ENCODE peak calls at places on chromosomes 3 and 15, in seven cellular contexts. V, J, C, L, S, A and D are unnamed samples.

GRCh38 chr3:49804141-49805041 is 1.3 kb downstream of the INKA1 start:
- DNase-seq in L (no peak), V (no peak), S (no peak), C (no peak), J (peak; percentile 39), A (no peak), D (no peak)

GRCh38 chr3:29212789-29213433 is 68.0 kb upstream of the RBMS3 start:
- DNase-seq in L (no peak), S (no peak), J (no peak), A (peak; percentile 53), C (no peak), V (no peak), D (no peak)

GRCh38 chr15:65344214-65344908 is 33.4 kb downstream of the IGDCC3 start:
- DNase-seq in L (no peak), C (no peak), J (no peak), S (no peak), A (peak; percentile 48), V (no peak), D (no peak)

GRCh38 chr15:57610130-57610529 is 18.4 kb downstream of the MYZAP start:
- DNase-seq in A (peak; percentile 85), C (peak; percentile 85), V (no peak), L (no peak), S (peak; percentile 38), J (peak; percentile 72), D (peak; percentile 54)

GRCh38 chr15:92714457-92715401 is 59.2 kb upstream of the FAM174B start:
- DNase-seq in A (peak; percentile 55), V (peak; percentile 79), L (no peak), C (peak; percentile 81), S (peak; percentile 57), J (peak; percentile 74), D (peak; percentile 30)

GRCh38 chr3:125381743-125382142 is 6.6 kb upstream of the ZNF148 start:
- DNase-seq in C (no peak), L (no peak), J (no peak), S (no peak), V (no peak), A (peak; percentile 48), D (peak; percentile 26)

GRCh38 chr3:149609595-149609994 is 48.2 kb downstream of the WWTR1 start:
- DNase-seq in V (no peak), C (no peak), L (no peak), J (no peak), A (no peak), S (no peak), D (no peak)

GRCh38 chr3:13161771-13162535 is 88.7 kb upstream of the IQSEC1 start:
- DNase-seq in A (no peak), S (no peak), J (no peak), V (no peak), L (no peak), C (no peak), D (no peak)

GRCh38 chr3:112116777-112117186 is 16.3 kb downstream of the GCSAM start:
- DNase-seq in V (peak; percentile 20), C (no peak), S (no peak), A (no peak), J (peak; percentile 43), L (no peak), D (no peak)

GRCh38 chr3:195065142-195065863 is 205.7 kb downstream of the XXYLT1 start:
- DNase-seq in J (peak; percentile 37), V (no peak), S (no peak), L (no peak), A (no peak), C (no peak), D (no peak)

GRCh38 chr3:170949211-170949610 is 40.8 kb upstream of the EIF5A2 start:
- DNase-seq in V (no peak), J (no peak), L (no peak), A (no peak), S (no peak), C (no peak), D (no peak)

GRCh38 chr3:69932087-69932486 is 67.4 kb upstream of the SAMMSON start:
- DNase-seq in L (no peak), C (no peak), J (no peak), S (no peak), A (no peak), V (no peak), D (no peak)

GRCh38 chr15:83483612-83484011 is 36.5 kb downstream of the SH3GL3 start:
- DNase-seq in A (no peak), V (no peak), C (no peak), S (no peak), L (no peak), J (no peak), D (no peak)

GRCh38 chr15:63793046-63793483 is 40.7 kb downstream of the HERC1 start:
- DNase-seq in L (no peak), A (no peak), J (no peak), C (no peak), S (no peak), V (no peak), D (no peak)

GRCh38 chr3:43031490-43032216 is 52.5 kb downstream of the GASK1A start:
- DNase-seq in C (no peak), A (peak; percentile 54), L (no peak), J (no peak), S (no peak), V (no peak), D (no peak)

DNA sequence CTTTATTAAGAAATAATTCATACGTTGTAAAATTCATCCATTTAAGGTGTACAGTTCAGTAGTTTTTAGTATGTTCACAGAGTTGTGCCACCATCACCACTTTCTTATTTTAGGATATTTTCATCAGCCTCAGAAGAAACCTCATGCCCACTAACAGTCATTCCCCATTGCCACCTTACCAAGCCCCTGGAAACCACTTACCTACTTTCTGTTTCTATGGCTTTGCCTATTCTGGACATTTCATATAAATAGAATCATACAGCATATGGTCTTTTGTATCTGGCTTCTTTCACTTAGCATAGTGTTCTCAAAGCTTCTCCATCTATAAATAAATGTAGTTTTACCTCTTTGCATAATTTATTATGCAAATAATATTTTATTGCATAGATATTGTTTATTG is 6.6 kb downstream of the FETUB start:
- DNase-seq in A (no peak), S (no peak), C (no peak), J (no peak), L (no peak), V (no peak), D (no peak)
- H3K4me3 ChIP-seq in A (no peak overlapping the region), S (no peak overlapping the region), C (no peak overlapping the region), J (no peak overlapping the region), L (no peak overlapping the region), V (no peak overlapping the region), D (no peak overlapping the region)

GRCh38 chr3:52892625-52893311 is 4.6 kb downstream of the STIMATE start:
- DNase-seq in V (no peak), C (no peak), S (no peak), J (no peak), A (no peak), L (no peak), D (no peak)
- TF ChIP-seq CTCF in V (no peak), C (no peak), S (no peak), J (no peak), A (no peak), L (no peak), D (no peak)

GRCh38 chr3:9810846-9811245 is 784 bp downstream of the TTLL3 start:
- DNase-seq in S (no peak), J (no peak), V (no peak), C (no peak), A (no peak), L (no peak), D (no peak)

GRCh38 chr3:9810357-9810726 is 280 bp downstream of the TTLL3 start:
- DNase-seq in S (no peak), J (no peak), V (no peak), A (no peak), L (no peak), C (no peak), D (no peak)

GRCh38 chr3:9808345-9809037 is 1.6 kb upstream of the TTLL3 start:
- DNase-seq in C (no peak), A (peak; percentile 57), L (no peak), S (no peak), V (peak; percentile 71), J (no peak), D (peak; percentile 21)

GRCh38 chr3:9809239-9809614 is 835 bp upstream of the TTLL3 start:
- DNase-seq in C (peak; percentile 69), J (no peak), A (no peak), L (no peak), V (peak; percentile 44), S (no peak), D (no peak)

GRCh38 chr3:9809615-9810356 is at the start of gene TTLL3:
- DNase-seq in A (peak; percentile 38), L (no peak), S (peak; percentile 62), C (peak; percentile 87), V (peak; percentile 79), J (peak; percentile 77), D (no peak)
- H3K4me3 ChIP-seq in A (peak within 1 kb of the TSS; percentile 44), L (peak within 1 kb of the TSS; percentile 60), S (peak within 1 kb of the TSS; percentile 74), C (peak within 1 kb of the TSS; percentile 61), V (peak within 1 kb of the TSS; percentile 68), J (peak within 1 kb of the TSS; percentile 48), D (peak within 1 kb of the TSS; percentile 46)

DNA sequence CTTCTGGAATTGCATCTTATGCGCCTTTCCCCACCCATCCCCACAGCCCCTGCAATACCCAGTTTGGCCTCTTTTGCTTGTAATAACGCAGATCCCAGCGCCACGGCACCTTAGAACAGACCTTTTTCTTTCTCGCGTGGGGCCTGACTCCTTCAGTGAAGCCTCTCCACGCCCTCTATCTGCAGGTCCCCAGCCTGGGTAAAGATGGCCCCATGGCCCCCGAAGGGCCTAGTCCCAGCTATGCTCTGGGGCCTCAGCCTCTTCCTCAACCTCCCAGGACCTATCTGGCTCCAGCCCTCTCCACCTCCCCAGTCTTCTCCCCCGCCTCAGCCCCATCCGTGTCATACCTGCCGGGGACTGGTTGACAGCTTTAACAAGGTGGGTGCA is 594 bp downstream of the CRELD1 start:
- DNase-seq in C (peak; percentile 30), A (no peak), J (no peak), V (peak; percentile 31), S (no peak), L (no peak), D (no peak)
- TF ChIP-seq CTCF in C (no peak), A (peak; percentile 19), J (no peak), V (peak; percentile 19), S (no peak), L (peak; percentile 2), D (no peak)

DNA sequence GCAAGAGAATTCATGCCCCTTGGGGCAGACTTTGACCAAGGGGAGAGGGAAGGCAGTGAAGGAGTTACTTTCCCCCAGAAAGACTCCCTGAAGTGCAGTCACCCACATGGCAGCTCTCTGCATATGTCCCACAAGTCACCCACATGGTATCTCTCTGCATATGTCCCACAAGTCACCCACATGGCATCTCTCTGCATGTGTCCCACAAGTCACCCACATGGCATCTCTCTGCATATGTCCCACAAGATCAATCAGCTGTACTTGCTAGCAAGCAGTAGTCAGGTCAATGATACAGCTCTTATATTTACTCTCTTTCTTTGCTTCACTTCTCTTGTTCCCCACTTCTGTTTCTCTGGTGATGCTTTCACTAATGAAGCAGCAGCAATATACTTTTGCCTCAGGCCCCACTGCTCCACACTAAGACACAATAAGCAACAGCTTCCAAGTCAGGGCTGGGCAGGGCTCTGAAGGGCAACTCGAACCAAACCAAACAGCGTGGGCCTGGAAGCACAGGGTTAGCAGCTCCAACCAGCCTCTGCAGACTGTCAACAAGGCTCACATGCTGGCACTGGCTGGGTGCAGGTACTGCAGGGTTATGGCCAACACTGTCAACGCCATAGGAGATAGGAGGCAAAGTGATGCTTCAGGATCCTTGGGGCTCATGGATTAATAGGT is 46.7 kb downstream of the THBS1 start:
- DNase-seq in J (no peak), C (no peak), L (no peak), V (no peak), A (no peak), S (no peak), D (no peak)
- H3K4me3 ChIP-seq in J (no peak overlapping the region), C (no peak overlapping the region), L (no peak overlapping the region), V (no peak overlapping the region), A (no peak overlapping the region), S (no peak overlapping the region), D (no peak overlapping the region)